ENCODE peak calls at places on chromosomes 1 and 21, in nine cellular contexts. E, T, C, H, F, B, X, G and N are unnamed samples. For H3K27me3, the result is how much of the 10 kb centered on the place peaks cover.

GRCh38 chr1:43688594-43689000 is 18.7 kb upstream of the ST3GAL3 start:
- DNase-seq in E (peak), T (no peak), C (no peak), H (no peak), F (no peak), B (no peak), X (no peak), G (no peak), N (no peak)

GRCh38 chr1:5755552-5756125 is 236.6 kb downstream of the NPHP4 start:
- DNase-seq in E (no peak), T (no peak), C (no peak), H (no peak), F (no peak), B (no peak), X (no peak), G (no peak), N (no peak)

GRCh38 chr1:63662846-63663245 is 69.6 kb downstream of the PGM1 start:
- DNase-seq in E (peak), T (no peak), C (no peak), H (no peak), F (no peak), B (peak), X (no peak), G (peak), N (no peak)

GRCh38 chr1:6244401-6245054 is 549 bp downstream of the HES3 start:
- DNase-seq in E (no peak), T (no peak), C (no peak), H (peak), F (no peak), B (no peak), X (no peak), G (peak), N (no peak)

GRCh38 chr1:201036188-201036834 is 12.8 kb upstream of the KIF21B start:
- DNase-seq in E (no peak), T (no peak), C (no peak), H (no peak), F (no peak), B (no peak), X (no peak), G (no peak), N (no peak)

GRCh38 chr1:45945426-45945825 is 142.0 kb downstream of the MAST2 start:
- DNase-seq in E (peak), T (no peak), C (no peak), H (no peak), F (no peak), B (no peak), X (no peak), G (no peak), N (no peak)

GRCh38 chr1:197178998-197179397 is 32.5 kb upstream of the ASPM start:
- DNase-seq in E (no peak), T (no peak), C (no peak), H (no peak), F (no peak), B (no peak), X (no peak), G (no peak), N (no peak)

GRCh38 chr1:107683683-107684082 is 281.3 kb downstream of the VAV3 start:
- DNase-seq in E (no peak), T (no peak), C (no peak), H (no peak), F (no peak), B (no peak), X (no peak), G (no peak), N (no peak)

GRCh38 chr1:22821027-22821426 is 110.4 kb downstream of the EPHB2 start:
- DNase-seq in E (no peak), T (no peak), C (no peak), H (no peak), F (no peak), B (no peak), X (no peak), G (no peak), N (no peak)

GRCh38 chr21:42650441-42651421 is 2.7 kb upstream of the PDE9A start:
- DNase-seq in E (no peak), T (no peak), C (no peak), H (peak), F (peak), B (no peak), X (no peak), G (no peak), N (no peak)

GRCh38 chr1:44894591-44894990 is 51.5 kb upstream of the PTCH2 start:
- DNase-seq in E (peak), T (no peak), C (no peak), H (no peak), F (no peak), B (no peak), X (no peak), G (no peak), N (no peak)

GRCh38 chr1:184911830-184912229 is 62.5 kb downstream of the NIBAN1 start:
- DNase-seq in E (no peak), T (no peak), C (no peak), H (no peak), F (no peak), B (no peak), X (no peak), G (no peak), N (no peak)

GRCh38 chr1:178284059-178284458 is 190.2 kb downstream of the RASAL2 start:
- DNase-seq in E (no peak), T (no peak), C (no peak), H (no peak), F (no peak), B (peak), X (no peak), G (no peak), N (no peak)

GRCh38 chr21:45413922-45414321 is 9.0 kb downstream of the COL18A1 start:
- DNase-seq in E (no peak), T (no peak), C (no peak), H (peak), F (peak), B (no peak), X (no peak), G (no peak), N (no peak)

GRCh38 chr1:92882817-92883216 is 51.0 kb downstream of the RPL5 start:
- DNase-seq in E (peak), T (no peak), C (no peak), H (no peak), F (no peak), B (peak), X (no peak), G (no peak), N (no peak)

GRCh38 chr1:44672254-44672955 is 1.9 kb downstream of the TMEM53 start:
- DNase-seq in E (peak), T (no peak), C (peak), H (no peak), F (no peak), B (peak), X (no peak), G (peak), N (peak)

GRCh38 chr21:46229133-46229922 is 754 bp upstream of the LSS start:
- DNase-seq in E (no peak), T (no peak), C (no peak), H (peak), F (no peak), B (peak), X (peak), G (no peak), N (peak)

GRCh38 chr1:16367968-16368910 is 1.2 kb downstream of the SZRD1 start:
- DNase-seq in E (peak), T (no peak), C (no peak), H (peak), F (peak), B (peak), X (peak), G (no peak), N (no peak)

GRCh38 chr1:172219966-172220365 is 200.5 kb upstream of the C1orf105 start:
- DNase-seq in E (no peak), T (no peak), C (no peak), H (no peak), F (no peak), B (no peak), X (no peak), G (no peak), N (no peak)

GRCh38 chr1:192706936-192707335 is 71.0 kb downstream of the RGS13 start:
- DNase-seq in E (no peak), T (no peak), C (no peak), H (no peak), F (no peak), B (no peak), X (no peak), G (no peak), N (no peak)

GRCh38 chr1:161958425-161958824 is 65.2 kb downstream of the OLFML2B start:
- DNase-seq in E (peak), T (no peak), C (no peak), H (no peak), F (no peak), B (no peak), X (no peak), G (no peak), N (no peak)

GRCh38 chr1:19310720-19311502 is 1.0 kb downstream of the AKR7A2 start:
- DNase-seq in E (no peak), T (no peak), C (no peak), H (no peak), F (no peak), B (no peak), X (no peak), G (no peak), N (peak)

GRCh38 chr1:75730432-75730831 is 5.9 kb downstream of the ACADM start:
- DNase-seq in E (no peak), T (no peak), C (no peak), H (no peak), F (no peak), B (no peak), X (no peak), G (no peak), N (no peak)

GRCh38 chr1:3261007-3261968 is 192.3 kb downstream of the PRDM16 start:
- DNase-seq in E (no peak), T (no peak), C (no peak), H (no peak), F (no peak), B (no peak), X (no peak), G (no peak), N (no peak)

GRCh38 chr1:44655609-44656008 is 18.7 kb downstream of the TMEM53 start:
- DNase-seq in E (no peak), T (no peak), C (no peak), H (peak), F (peak), B (peak), X (peak), G (peak), N (no peak)

GRCh38 chr1:183648042-183648441 is 5.1 kb downstream of the APOBEC4 start:
- DNase-seq in E (no peak), T (no peak), C (no peak), H (no peak), F (no peak), B (no peak), X (no peak), G (no peak), N (no peak)

GRCh38 chr1:169113613-169114119 is 7.2 kb downstream of the ATP1B1 start:
- DNase-seq in E (peak), T (no peak), C (no peak), H (no peak), F (no peak), B (peak), X (no peak), G (peak), N (no peak)

GRCh38 chr1:232704694-232705680 is 75.1 kb upstream of the SIPA1L2 start:
- DNase-seq in E (peak), T (peak), C (peak), H (no peak), F (no peak), B (no peak), X (no peak), G (no peak), N (no peak)

GRCh38 chr1:205580140-205580922 is 51.5 kb downstream of the ELK4 start:
- DNase-seq in E (no peak), T (no peak), C (no peak), H (no peak), F (peak), B (no peak), X (no peak), G (peak), N (no peak)

GRCh38 chr21:31326478-31327247 is 17.4 kb downstream of the TIAM1 start:
- DNase-seq in E (no peak), T (no peak), C (no peak), H (no peak), F (no peak), B (no peak), X (no peak), G (no peak), N (no peak)

GRCh38 chr1:182085726-182086125 is 24.2 kb upstream of the ZNF648 start:
- DNase-seq in E (no peak), T (no peak), C (no peak), H (no peak), F (no peak), B (no peak), X (no peak), G (no peak), N (no peak)

GRCh38 chr1:177122869-177123268 is 41.6 kb downstream of the ASTN1 start:
- DNase-seq in E (no peak), T (no peak), C (no peak), H (no peak), F (no peak), B (no peak), X (no peak), G (no peak), N (no peak)

GRCh38 chr21:46219591-46220239 is 8.9 kb downstream of the LSS start:
- DNase-seq in E (no peak), T (no peak), C (no peak), H (no peak), F (peak), B (no peak), X (no peak), G (no peak), N (peak)

GRCh38 chr1:248873993-248874671 is 15.2 kb upstream of the ZNF692 start:
- DNase-seq in E (peak), T (peak), C (peak), H (peak), F (peak), B (peak), X (peak), G (peak), N (peak)

DNA sequence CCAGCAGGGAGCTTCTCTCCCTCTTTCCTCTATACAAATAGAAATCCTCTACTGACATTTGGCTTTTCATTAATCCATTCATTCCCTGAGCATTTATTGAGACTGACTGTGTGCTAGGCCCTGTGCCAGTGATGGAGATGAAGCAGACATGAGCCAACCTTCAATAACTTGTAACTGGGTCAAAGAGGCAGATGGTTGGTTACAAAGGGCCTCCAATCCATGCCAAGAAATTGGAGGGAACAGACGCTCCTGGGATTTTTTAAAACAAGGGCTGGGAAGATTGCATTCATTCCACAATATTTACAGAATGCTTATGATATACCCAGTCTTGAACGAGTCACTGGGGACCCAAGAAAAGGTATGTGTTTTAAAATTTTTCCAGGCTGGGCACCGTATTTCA is 6.2 kb downstream of the HPCAL4 start:
- DNase-seq in E (no peak), T (no peak), C (no peak), H (no peak), F (no peak), B (no peak), X (no peak), G (no peak), N (no peak)
- H3K27me3 ChIP-seq in E (under half), T (under half), C (under half), H (under half), F (under half), B (half or more), X (half or more), G (half or more), N (under half)

DNA sequence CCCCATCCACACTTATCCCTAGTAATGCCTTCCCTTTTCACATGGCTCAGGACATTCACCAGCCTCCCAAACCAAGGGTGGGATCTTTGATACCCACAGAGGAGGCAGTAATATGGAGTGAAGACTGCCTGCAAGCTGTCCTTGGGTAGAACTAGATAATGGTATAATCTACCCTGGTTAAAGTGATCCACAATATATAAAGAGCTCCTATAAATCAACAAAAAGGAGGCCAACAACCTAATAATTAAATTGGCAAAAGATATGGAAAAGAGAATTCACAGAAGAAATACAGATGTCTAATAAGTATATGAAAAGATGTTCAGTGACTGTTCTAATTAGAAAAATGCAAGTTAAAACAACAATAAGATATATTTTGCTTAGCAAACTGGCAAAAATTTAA is 30.7 kb upstream of the SPOCD1 start:
- DNase-seq in E (no peak), T (no peak), C (no peak), H (no peak), F (no peak), B (no peak), X (no peak), G (no peak), N (no peak)
- H3K27me3 ChIP-seq in E (under half), T (under half), C (under half), H (under half), F (under half), B (under half), X (under half), G (under half), N (under half)

GRCh38 chr1:234919061-234919755 is 209.4 kb downstream of the TOMM20 start:
- DNase-seq in E (no peak), T (no peak), C (no peak), H (peak), F (peak), B (no peak), X (no peak), G (no peak), N (no peak)
- H3K27me3 ChIP-seq in E (under half), T (under half), C (under half), H (under half), F (under half), B (under half), X (under half), G (under half), N (under half)

GRCh38 chr1:34657266-34657665 is 97.6 kb upstream of the GJB5 start:
- DNase-seq in E (no peak), T (no peak), C (no peak), H (no peak), F (no peak), B (no peak), X (no peak), G (no peak), N (no peak)
- H3K27me3 ChIP-seq in E (under half), T (under half), C (under half), H (under half), F (under half), B (under half), X (under half), G (under half), N (under half)

GRCh38 chr1:109261578-109261977 is 12.2 kb downstream of the CELSR2 start:
- DNase-seq in E (no peak), T (no peak), C (no peak), H (peak), F (no peak), B (no peak), X (no peak), G (no peak), N (no peak)
- H3K27me3 ChIP-seq in E (under half), T (under half), C (under half), H (under half), F (under half), B (under half), X (under half), G (under half), N (under half)

DNA sequence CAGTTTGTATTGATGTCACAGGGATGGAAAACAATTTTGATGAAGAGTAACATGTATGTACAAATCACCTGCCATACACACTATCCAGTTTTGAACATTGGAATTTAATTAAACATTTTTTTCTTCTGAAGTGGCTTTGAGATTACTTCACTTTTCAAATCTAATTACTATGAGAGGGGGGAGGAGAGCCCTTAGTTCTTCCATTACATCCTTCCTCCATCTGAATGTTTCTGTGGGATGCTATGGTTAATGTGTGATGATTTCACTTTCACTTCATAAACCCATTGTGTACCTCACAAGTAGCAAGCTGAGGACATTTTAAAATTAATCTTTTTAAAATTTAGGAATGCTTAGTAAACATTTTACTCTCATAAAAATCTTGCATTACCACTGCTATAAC is 156.9 kb downstream of the RUNX1 start:
- DNase-seq in E (peak), T (no peak), C (no peak), H (no peak), F (no peak), B (no peak), X (no peak), G (no peak), N (no peak)
- H3K27me3 ChIP-seq in E (under half), T (under half), C (under half), H (under half), F (under half), B (half or more), X (under half), G (under half), N (under half)

GRCh38 chr1:20359451-20360330 is 69.0 kb downstream of the VWA5B1 start:
- DNase-seq in E (no peak), T (no peak), C (no peak), H (no peak), F (no peak), B (no peak), X (no peak), G (no peak), N (no peak)
- H3K27me3 ChIP-seq in E (under half), T (under half), C (under half), H (under half), F (under half), B (under half), X (half or more), G (under half), N (under half)

DNA sequence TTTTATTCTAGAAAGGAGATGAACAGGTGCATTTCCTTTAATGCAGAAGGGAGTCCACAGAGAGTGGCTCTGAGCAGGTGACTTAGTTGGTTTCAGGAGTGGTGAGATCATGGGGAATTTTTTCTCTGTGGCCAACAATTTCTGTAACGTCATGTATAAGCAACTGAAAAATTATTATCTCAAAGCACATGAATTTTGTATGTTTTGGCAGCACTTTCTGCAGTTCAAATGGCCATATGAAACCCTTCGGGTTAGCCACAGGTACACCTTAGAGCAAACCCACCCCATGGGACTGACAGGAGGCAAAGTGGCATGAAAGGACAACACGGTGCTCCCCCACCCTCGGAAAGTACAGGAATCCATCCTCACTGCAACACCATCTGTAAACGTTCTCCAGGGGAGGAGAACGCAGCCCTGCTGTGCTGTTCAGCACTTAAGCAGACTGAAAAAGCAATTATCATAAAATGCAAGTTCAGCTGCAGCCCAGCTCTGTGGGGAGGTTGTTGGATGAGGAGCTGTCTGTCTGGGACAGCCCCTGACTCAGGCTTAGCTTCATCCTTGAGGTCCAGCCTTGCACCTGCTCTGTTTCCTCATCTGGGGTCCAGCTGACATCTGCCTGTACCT is 55.8 kb upstream of the CLDN14 start:
- DNase-seq in E (peak), T (no peak), C (no peak), H (no peak), F (no peak), B (no peak), X (no peak), G (no peak), N (no peak)
- H3K27me3 ChIP-seq in E (under half), T (under half), C (under half), H (under half), F (under half), B (under half), X (half or more), G (under half), N (under half)